ENCODE peak calls at places on chromosomes 16 and 17, in ten cellular contexts. P is HCT116, O is thoracic aorta, D is upper lobe of right lung, L is IMR-90, U is esophagus squamous epithelium, A is BE2C, T is tibial artery, Y is heart right ventricle, G is fibroblast of the aortic adventitia. W is an unnamed sample.

GRCh38 chr16:46908540-46909372 is 24.6 kb downstream of the GPT2 start:
- DNase-seq in L (peak; percentile 61), A (peak; percentile 74), P (peak; percentile 57), D (no peak), G (peak; percentile 73), T (peak; percentile 33), O (no peak), U (no peak), Y (peak; percentile 43), W (no peak)

GRCh38 chr17:61064087-61064951 is 335.3 kb upstream of the TBX2 start:
- DNase-seq in O (no peak), U (no peak), A (no peak), T (no peak), Y (no peak), L (no peak), G (no peak), D (no peak), P (no peak), W (no peak)

GRCh38 chr16:16994831-16995230 is 475.9 kb downstream of the XYLT1 start:
- DNase-seq in Y (no peak), L (no peak), T (no peak), A (no peak), O (no peak), D (no peak), U (no peak), G (no peak), P (no peak), W (no peak)

GRCh38 chr16:14600164-14600563 is 29.9 kb downstream of the PARN start:
- DNase-seq in Y (no peak), G (peak; percentile 64), A (no peak), D (no peak), P (peak; percentile 10), U (no peak), L (peak; percentile 41), T (no peak), O (no peak), W (no peak)

GRCh38 chr17:45147102-45147580 is 1.1 kb upstream of the HEXIM1 start:
- DNase-seq in P (no peak), L (peak; percentile 62), Y (peak; percentile 87), D (no peak), G (peak; percentile 75), U (no peak), A (no peak), O (no peak), T (peak; percentile 75), W (no peak)

GRCh38 chr16:81616321-81617020 is 162.6 kb upstream of the PLCG2 start:
- DNase-seq in T (no peak), P (no peak), G (peak; percentile 64), O (no peak), Y (peak; percentile 70), L (peak; percentile 63), D (peak; percentile 81), U (peak; percentile 16), A (peak; percentile 40), W (peak; percentile 78)

GRCh38 chr17:30095507-30096244 is 20.9 kb upstream of the NSRP1 start:
- DNase-seq in A (no peak), U (no peak), L (peak; percentile 82), G (peak; percentile 85), O (no peak), T (no peak), Y (no peak), P (peak; percentile 69), D (no peak), W (no peak)

GRCh38 chr17:81021531-81022370 is 13.2 kb upstream of the BAIAP2 start:
- DNase-seq in G (no peak), L (no peak), U (no peak), O (no peak), D (peak; percentile 55), Y (no peak), P (no peak), T (no peak), A (no peak), W (no peak)

GRCh38 chr17:16297367-16298139 is 55.7 kb downstream of the CENPV start:
- DNase-seq in U (no peak), G (no peak), O (no peak), Y (no peak), T (no peak), D (no peak), P (no peak), A (no peak), L (no peak), W (no peak)

GRCh38 chr17:45108595-45109521 is 23.5 kb downstream of the PLCD3 start:
- DNase-seq in A (no peak), G (no peak), L (no peak), P (no peak), U (no peak), O (no peak), D (no peak), Y (no peak), T (no peak), W (no peak)

GRCh38 chr16:89067677-89068076 is 26.0 kb upstream of the ACSF3 start:
- DNase-seq in A (no peak), D (no peak), P (no peak), O (no peak), U (no peak), Y (no peak), L (no peak), T (no peak), G (no peak), W (no peak)

GRCh38 chr17:64024781-64025731 is 4.6 kb upstream of the ICAM2 start:
- DNase-seq in A (no peak), T (no peak), L (peak; percentile 37), Y (no peak), D (no peak), U (no peak), O (no peak), G (no peak), P (no peak), W (no peak)

GRCh38 chr17:48626470-48627241 is 498 bp upstream of the HOXB9 start:
- DNase-seq in D (no peak), U (no peak), G (no peak), L (peak; percentile 47), Y (no peak), P (peak; percentile 88), A (no peak), T (no peak), O (no peak), W (no peak)

GRCh38 chr17:66414528-66415175 is 112.2 kb downstream of the PRKCA start:
- DNase-seq in U (no peak), L (no peak), P (no peak), G (no peak), T (no peak), D (no peak), A (no peak), Y (no peak), O (no peak), W (no peak)

DNA sequence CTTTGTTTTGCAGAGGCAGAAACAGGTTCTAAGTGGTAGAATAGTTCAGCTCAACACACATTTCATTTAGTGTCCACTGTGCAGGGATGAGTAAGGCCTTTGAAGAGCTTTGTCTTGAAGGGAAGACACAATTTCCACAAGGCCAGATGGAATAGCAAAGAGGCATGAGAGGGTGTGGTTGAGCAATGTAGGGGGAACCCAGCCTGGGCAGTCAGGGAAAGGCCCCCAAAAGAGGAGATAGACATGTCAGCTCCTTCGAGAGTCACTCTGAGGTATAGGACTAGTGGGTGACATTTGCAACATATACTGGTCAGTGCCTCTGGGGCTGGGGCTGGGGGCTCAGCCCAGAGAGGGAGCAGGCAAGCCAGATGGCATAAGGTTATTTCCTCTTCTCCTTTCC is 7.0 kb downstream of the ALKBH5 start:
- DNase-seq in L (no peak), U (no peak), A (no peak), D (no peak), G (no peak), O (no peak), Y (no peak), T (no peak), P (no peak), W (no peak)
- H3K4me3 ChIP-seq in L (no peak overlapping the region), U (no peak overlapping the region), A (no peak overlapping the region), D (no peak overlapping the region), G (no peak overlapping the region), O (peak overlapping the region; percentile 20), Y (no peak overlapping the region), T (no peak overlapping the region), P (no peak overlapping the region), W (no peak overlapping the region)

GRCh38 chr17:50950002-50950877 is 84.1 kb upstream of the TOB1 start:
- DNase-seq in U (peak; percentile 31), Y (peak; percentile 77), A (peak; percentile 76), P (peak; percentile 88), G (peak; percentile 89), L (peak; percentile 84), D (peak; percentile 87), T (peak; percentile 84), O (peak; percentile 56), W (peak; percentile 82)
- H3K4me3 ChIP-seq in U (no peak overlapping the region), Y (no peak overlapping the region), A (peak overlapping the region; percentile 3), P (peak overlapping the region; percentile 29), G (peak overlapping the region; percentile 39), L (no peak overlapping the region), D (peak overlapping the region; percentile 8), T (peak overlapping the region; percentile 10), O (peak overlapping the region; percentile 34), W (no peak overlapping the region)

DNA sequence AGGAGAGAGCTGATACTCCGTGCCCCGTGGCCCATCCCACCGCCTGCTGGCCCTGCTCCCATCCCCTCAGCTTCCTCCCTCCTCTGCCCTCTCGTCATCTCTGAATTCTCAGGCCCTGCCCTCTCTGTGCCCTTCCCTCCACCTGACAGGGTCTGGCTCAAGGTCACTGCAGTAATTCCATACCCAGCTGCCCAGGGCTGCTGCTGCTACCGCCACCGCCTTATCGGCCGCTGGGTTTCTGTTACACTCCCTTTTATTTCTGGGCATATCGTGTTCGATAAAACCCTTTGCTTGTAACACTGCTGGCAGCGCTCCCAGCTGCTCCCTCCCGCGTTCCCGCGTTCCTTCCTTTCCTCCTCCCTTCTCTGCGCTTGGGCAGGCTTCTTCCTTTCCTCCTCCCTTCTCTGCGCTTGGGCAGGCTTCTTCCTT is 1.2 kb downstream of the EPN3 start:
- DNase-seq in P (no peak), L (peak; percentile 33), G (peak; percentile 66), D (no peak), Y (peak; percentile 61), O (no peak), A (peak; percentile 49), U (no peak), T (no peak), W (no peak)
- H3K4me3 ChIP-seq in P (peak overlapping the region; percentile 45), L (no peak overlapping the region), G (no peak overlapping the region), D (no peak overlapping the region), Y (no peak overlapping the region), O (no peak overlapping the region), A (peak overlapping the region; percentile 28), U (peak overlapping the region; percentile 75), T (no peak overlapping the region), W (peak overlapping the region; percentile 53)

GRCh38 chr16:68270353-68270752 is 6.0 kb downstream of the SLC7A6 start:
- DNase-seq in D (no peak), G (no peak), U (no peak), Y (no peak), T (no peak), A (no peak), O (no peak), L (no peak), P (no peak), W (no peak)

GRCh38 chr16:68274441-68274840 is 10.1 kb downstream of the SLC7A6 start:
- DNase-seq in G (no peak), A (no peak), D (no peak), L (no peak), O (no peak), P (no peak), Y (no peak), U (no peak), T (no peak), W (no peak)

GRCh38 chr16:68273896-68274295 is 9.6 kb downstream of the SLC7A6 start:
- DNase-seq in Y (no peak), U (no peak), D (no peak), L (no peak), T (no peak), G (no peak), A (no peak), O (no peak), P (no peak), W (no peak)

GRCh38 chr16:68273459-68273858 is 9.1 kb downstream of the SLC7A6 start:
- DNase-seq in L (no peak), Y (no peak), A (no peak), P (no peak), T (no peak), G (no peak), O (no peak), U (no peak), D (no peak), W (no peak)

GRCh38 chr16:68272501-68273209 is 8.3 kb downstream of the SLC7A6 start:
- DNase-seq in P (no peak), G (no peak), O (no peak), T (no peak), U (no peak), D (no peak), Y (no peak), L (no peak), A (no peak), W (no peak)
- H3K4me3 ChIP-seq in P (no peak overlapping the region), G (no peak overlapping the region), O (no peak overlapping the region), T (no peak overlapping the region), U (no peak overlapping the region), D (no peak overlapping the region), Y (no peak overlapping the region), L (no peak overlapping the region), A (no peak overlapping the region), W (no peak overlapping the region)